ENCODE peak calls at places on chromosomes 5 and 9, in six cellular contexts. One of them, this sample, is unnamed.

GRCh38 chr5:157451806-157452205 is 8.2 kb upstream of the NIPAL4 start:
- DNase-seq in heart right ventricle: no peak
- DNase-seq in body of pancreas: no peak
- DNase-seq in adrenal gland: no peak
- DNase-seq in cardiac fibroblast: no peak
- DNase-seq in choroid plexus epithelial cell: no peak
- DNase-seq in this sample: no peak

GRCh38 chr5:181037365-181037861 is 2.7 kb upstream of the BTNL9 start:
- DNase-seq in cardiac fibroblast: no peak
- DNase-seq in choroid plexus epithelial cell: no peak
- DNase-seq in adrenal gland: no peak
- DNase-seq in body of pancreas: no peak
- DNase-seq in heart right ventricle: peak
- DNase-seq in this sample: no peak

GRCh38 chr9:130058154-130058553 is 4.4 kb downstream of the GPR107 start:
- DNase-seq in heart right ventricle: no peak
- DNase-seq in cardiac fibroblast: no peak
- DNase-seq in adrenal gland: no peak
- DNase-seq in body of pancreas: no peak
- DNase-seq in choroid plexus epithelial cell: peak
- DNase-seq in this sample: no peak

GRCh38 chr5:12272389-12272788 is 368.1 kb upstream of the CTNND2 start:
- DNase-seq in heart right ventricle: no peak
- DNase-seq in choroid plexus epithelial cell: no peak
- DNase-seq in cardiac fibroblast: no peak
- DNase-seq in adrenal gland: no peak
- DNase-seq in body of pancreas: no peak
- DNase-seq in this sample: no peak

GRCh38 chr9:91342575-91342974 is 19.1 kb downstream of the AUH start:
- DNase-seq in choroid plexus epithelial cell: no peak
- DNase-seq in body of pancreas: no peak
- DNase-seq in heart right ventricle: no peak
- DNase-seq in cardiac fibroblast: no peak
- DNase-seq in adrenal gland: no peak
- DNase-seq in this sample: no peak

GRCh38 chr9:136157477-136158265 is 39.0 kb upstream of the TMEM250 start:
- DNase-seq in cardiac fibroblast: no peak
- DNase-seq in choroid plexus epithelial cell: peak
- DNase-seq in body of pancreas: no peak
- DNase-seq in adrenal gland: no peak
- DNase-seq in heart right ventricle: no peak
- DNase-seq in this sample: no peak

GRCh38 chr5:65394078-65394477 is 87.6 kb downstream of the ADAMTS6 start:
- DNase-seq in cardiac fibroblast: peak
- DNase-seq in body of pancreas: no peak
- DNase-seq in adrenal gland: peak
- DNase-seq in heart right ventricle: peak
- DNase-seq in choroid plexus epithelial cell: peak
- DNase-seq in this sample: no peak

GRCh38 chr5:81856948-81857928 is 106.3 kb upstream of the SSBP2 start:
- DNase-seq in adrenal gland: peak
- DNase-seq in choroid plexus epithelial cell: peak
- DNase-seq in heart right ventricle: peak
- DNase-seq in body of pancreas: peak
- DNase-seq in cardiac fibroblast: peak
- DNase-seq in this sample: no peak

GRCh38 chr9:30103647-30104394 is 2280.6 kb upstream of the ACO1 start:
- DNase-seq in cardiac fibroblast: no peak
- DNase-seq in adrenal gland: no peak
- DNase-seq in choroid plexus epithelial cell: peak
- DNase-seq in body of pancreas: no peak
- DNase-seq in heart right ventricle: no peak
- DNase-seq in this sample: no peak

GRCh38 chr9:2781336-2781735 is 62.6 kb downstream of the PUM3 start:
- DNase-seq in body of pancreas: no peak
- DNase-seq in cardiac fibroblast: no peak
- DNase-seq in choroid plexus epithelial cell: no peak
- DNase-seq in adrenal gland: no peak
- DNase-seq in heart right ventricle: no peak
- DNase-seq in this sample: no peak

GRCh38 chr9:88777498-88778312 is 213.6 kb upstream of the S1PR3 start:
- DNase-seq in choroid plexus epithelial cell: peak
- DNase-seq in body of pancreas: peak
- DNase-seq in adrenal gland: peak
- DNase-seq in heart right ventricle: peak
- DNase-seq in cardiac fibroblast: peak
- DNase-seq in this sample: no peak

GRCh38 chr9:93134018-93134739 is at the start of gene NINJ1:
- DNase-seq in body of pancreas: peak
- DNase-seq in adrenal gland: peak
- DNase-seq in cardiac fibroblast: peak
- DNase-seq in heart right ventricle: peak
- DNase-seq in choroid plexus epithelial cell: peak
- DNase-seq in this sample: no peak

GRCh38 chr9:77896269-77897245 is 135.1 kb downstream of the GNAQ start:
- DNase-seq in choroid plexus epithelial cell: no peak
- DNase-seq in heart right ventricle: no peak
- DNase-seq in adrenal gland: no peak
- DNase-seq in cardiac fibroblast: no peak
- DNase-seq in body of pancreas: no peak
- DNase-seq in this sample: no peak

GRCh38 chr9:77898864-77899263 is 132.7 kb downstream of the GNAQ start:
- DNase-seq in heart right ventricle: no peak
- DNase-seq in body of pancreas: no peak
- DNase-seq in adrenal gland: no peak
- DNase-seq in choroid plexus epithelial cell: no peak
- DNase-seq in cardiac fibroblast: no peak
- DNase-seq in this sample: no peak

GRCh38 chr9:77893706-77894105 is 137.9 kb downstream of the GNAQ start:
- DNase-seq in choroid plexus epithelial cell: no peak
- DNase-seq in cardiac fibroblast: no peak
- DNase-seq in body of pancreas: no peak
- DNase-seq in heart right ventricle: no peak
- DNase-seq in adrenal gland: no peak
- DNase-seq in this sample: no peak

GRCh38 chr9:77899679-77900354 is 131.8 kb downstream of the GNAQ start:
- DNase-seq in heart right ventricle: no peak
- DNase-seq in choroid plexus epithelial cell: peak
- DNase-seq in body of pancreas: no peak
- DNase-seq in adrenal gland: no peak
- DNase-seq in cardiac fibroblast: peak
- DNase-seq in this sample: no peak

DNA sequence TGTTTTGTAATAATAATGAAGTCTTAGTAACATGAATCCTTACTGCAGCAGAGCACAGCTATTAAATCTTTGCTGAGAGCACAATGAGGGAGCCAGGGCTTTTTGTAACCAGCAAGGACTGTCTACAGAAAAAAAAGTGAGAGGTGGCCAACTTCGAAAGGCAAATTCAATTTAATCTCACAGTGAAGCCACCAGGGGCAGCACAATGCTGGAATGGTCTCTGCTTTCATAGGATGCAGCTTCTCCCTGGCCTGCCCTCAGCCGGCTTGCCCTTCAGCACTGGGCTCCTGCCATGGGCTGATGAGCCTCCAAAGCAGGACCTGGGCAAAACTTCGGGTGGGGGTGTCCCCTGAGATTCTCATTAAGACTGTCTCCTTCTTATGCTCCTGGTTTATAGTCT is 134.3 kb downstream of the GNAQ start:
- DNase-seq in choroid plexus epithelial cell: peak
- DNase-seq in heart right ventricle: peak
- DNase-seq in cardiac fibroblast: peak
- DNase-seq in body of pancreas: no peak
- DNase-seq in adrenal gland: no peak
- DNase-seq in this sample: no peak
- TF ChIP-seq CTCF in choroid plexus epithelial cell: peak
- TF ChIP-seq CTCF in heart right ventricle: peak
- TF ChIP-seq CTCF in cardiac fibroblast: peak
- TF ChIP-seq CTCF in body of pancreas: peak
- TF ChIP-seq CTCF in adrenal gland: no peak
- TF ChIP-seq CTCF in this sample: peak

GRCh38 chr9:77021289-77021927 is 2.0 kb downstream of the FOXB2 start:
- DNase-seq in adrenal gland: no peak
- DNase-seq in cardiac fibroblast: peak
- DNase-seq in choroid plexus epithelial cell: no peak
- DNase-seq in heart right ventricle: no peak
- DNase-seq in body of pancreas: no peak
- DNase-seq in this sample: no peak
- H3K4me3 ChIP-seq in adrenal gland: no peak
- H3K4me3 ChIP-seq in cardiac fibroblast: no peak
- H3K4me3 ChIP-seq in choroid plexus epithelial cell: no peak
- H3K4me3 ChIP-seq in heart right ventricle: no peak
- H3K4me3 ChIP-seq in body of pancreas: no peak
- H3K4me3 ChIP-seq in this sample: no peak

GRCh38 chr5:61662670-61663069 is 330.6 kb downstream of the ZSWIM6 start:
- DNase-seq in cardiac fibroblast: no peak
- DNase-seq in body of pancreas: no peak
- DNase-seq in heart right ventricle: no peak
- DNase-seq in adrenal gland: no peak
- DNase-seq in choroid plexus epithelial cell: no peak
- DNase-seq in this sample: no peak
- TF ChIP-seq CTCF in cardiac fibroblast: no peak
- TF ChIP-seq CTCF in body of pancreas: no peak
- TF ChIP-seq CTCF in heart right ventricle: no peak
- TF ChIP-seq CTCF in adrenal gland: no peak
- TF ChIP-seq CTCF in choroid plexus epithelial cell: no peak
- TF ChIP-seq CTCF in this sample: no peak

DNA sequence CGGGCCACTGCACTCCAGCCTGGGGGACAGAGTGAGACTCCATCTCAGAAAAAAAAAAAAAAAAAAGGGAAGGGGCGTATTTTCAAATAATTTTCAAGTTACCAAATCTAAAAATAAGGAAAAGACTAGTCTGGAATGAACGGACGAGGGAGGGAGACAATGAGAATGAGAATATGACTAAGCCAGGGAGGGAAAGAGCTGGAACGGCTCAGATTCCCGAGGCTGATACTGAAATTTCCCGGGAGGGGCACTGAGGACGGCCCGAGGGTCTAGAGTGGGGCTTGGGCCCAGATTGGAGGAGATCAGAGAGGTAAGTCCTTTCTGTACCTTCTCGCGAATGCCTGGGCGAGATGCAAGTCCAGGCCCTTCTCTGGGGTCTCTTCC is 3.4 kb upstream of the CCIN start:
- DNase-seq in choroid plexus epithelial cell: no peak
- DNase-seq in heart right ventricle: no peak
- DNase-seq in adrenal gland: no peak
- DNase-seq in cardiac fibroblast: peak
- DNase-seq in body of pancreas: no peak
- DNase-seq in this sample: no peak
- H3K4me3 ChIP-seq in choroid plexus epithelial cell: no peak
- H3K4me3 ChIP-seq in heart right ventricle: peak
- H3K4me3 ChIP-seq in adrenal gland: no peak
- H3K4me3 ChIP-seq in cardiac fibroblast: peak
- H3K4me3 ChIP-seq in body of pancreas: no peak
- H3K4me3 ChIP-seq in this sample: peak

GRCh38 chr9:119284118-119284517 is 85.1 kb downstream of the BRINP1 start:
- DNase-seq in heart right ventricle: no peak
- DNase-seq in cardiac fibroblast: no peak
- DNase-seq in body of pancreas: no peak
- DNase-seq in choroid plexus epithelial cell: peak
- DNase-seq in adrenal gland: no peak
- DNase-seq in this sample: no peak
- TF ChIP-seq CTCF in heart right ventricle: no peak
- TF ChIP-seq CTCF in cardiac fibroblast: no peak
- TF ChIP-seq CTCF in body of pancreas: peak
- TF ChIP-seq CTCF in choroid plexus epithelial cell: peak
- TF ChIP-seq CTCF in adrenal gland: no peak
- TF ChIP-seq CTCF in this sample: no peak

DNA sequence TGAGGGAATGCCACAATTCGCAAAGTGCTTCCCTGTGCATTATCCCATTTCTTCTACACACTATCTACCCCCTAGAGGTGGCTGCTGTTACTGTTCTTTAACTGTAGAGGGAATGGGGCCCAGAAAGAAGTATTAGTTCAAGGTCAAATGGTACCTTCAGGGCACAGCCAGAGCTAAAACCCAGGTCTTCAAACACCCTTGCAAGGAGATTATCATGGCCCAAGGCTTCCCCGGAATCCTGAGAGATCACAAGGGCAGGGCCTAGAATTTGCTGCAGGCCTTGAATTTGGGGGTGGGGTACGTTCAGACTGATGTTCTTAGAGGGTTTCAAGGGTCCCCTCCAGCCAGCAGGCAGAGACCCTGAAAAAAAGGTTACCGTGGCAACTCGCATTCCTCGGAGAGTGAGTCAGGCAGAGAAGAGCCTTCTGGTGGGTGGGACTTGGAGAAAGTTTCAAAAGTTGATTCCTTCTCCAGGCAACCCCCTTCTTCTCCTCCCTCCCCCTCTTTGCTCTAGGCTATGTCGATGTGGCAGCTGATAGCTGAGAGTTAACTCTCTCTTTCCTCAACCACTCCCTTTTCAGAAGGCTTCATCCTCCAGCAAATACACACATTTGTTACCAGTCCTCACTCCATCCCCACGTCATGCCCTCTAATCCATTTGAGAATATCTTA is 1.9 kb downstream of the SPARC start:
- DNase-seq in cardiac fibroblast: peak
- DNase-seq in body of pancreas: no peak
- DNase-seq in adrenal gland: peak
- DNase-seq in choroid plexus epithelial cell: peak
- DNase-seq in heart right ventricle: peak
- DNase-seq in this sample: no peak
- H3K4me3 ChIP-seq in cardiac fibroblast: peak
- H3K4me3 ChIP-seq in body of pancreas: no peak
- H3K4me3 ChIP-seq in adrenal gland: peak
- H3K4me3 ChIP-seq in choroid plexus epithelial cell: peak
- H3K4me3 ChIP-seq in heart right ventricle: peak
- H3K4me3 ChIP-seq in this sample: peak